ENCODE peak calls at places on chromosomes 6 and 20, in five cellular contexts. Q is fibroblast of lung, L is NCI-H226, R is T-helper 9 cell, C is NCI-H1092 treated with DMSO at 0.1 percent for 48 hours. N is an unnamed sample.

GRCh38 chr6:17167327-17167979 is 65.6 kb downstream of the STMND1 start:
- DNase-seq in Q (peak), L (peak), C (no peak), R (no peak), N (peak)

GRCh38 chr20:3925899-3926638 is 36.9 kb downstream of the PANK2 start:
- DNase-seq in L (no peak), Q (no peak), R (no peak), C (no peak), N (no peak)

GRCh38 chr20:23091741-23092408 is 5.8 kb upstream of the CD93 start:
- DNase-seq in C (no peak), L (no peak), Q (no peak), R (no peak), N (peak)

GRCh38 chr20:60630609-60631008 is 621.5 kb upstream of the CDH4 start:
- DNase-seq in Q (no peak), C (peak), R (no peak), L (no peak), N (no peak)

GRCh38 chr6:39488255-39488881 is 165.9 kb upstream of the KCNK16 start:
- DNase-seq in C (no peak), Q (no peak), R (no peak), L (no peak), N (no peak)

GRCh38 chr6:154602708-154603107 is 92.2 kb upstream of the CNKSR3 start:
- DNase-seq in L (peak), Q (peak), C (no peak), R (no peak), N (peak)

GRCh38 chr6:93323630-93324029 is 95.7 kb downstream of the EPHA7 start:
- DNase-seq in R (no peak), Q (no peak), C (no peak), L (no peak), N (no peak)

GRCh38 chr20:9498322-9498721 is 16.1 kb upstream of the LAMP5 start:
- DNase-seq in R (no peak), Q (peak), C (no peak), L (peak), N (no peak)

GRCh38 chr6:17178301-17178700 is 76.5 kb downstream of the STMND1 start:
- DNase-seq in Q (no peak), C (no peak), R (no peak), L (no peak), N (no peak)

GRCh38 chr20:34164569-34164968 is 52.5 kb upstream of the EIF2S2 start:
- DNase-seq in Q (no peak), R (no peak), C (no peak), L (no peak), N (no peak)

GRCh38 chr20:36307412-36308317 is 1.5 kb downstream of the DLGAP4 start:
- DNase-seq in L (no peak), R (no peak), Q (no peak), C (no peak), N (no peak)

GRCh38 chr6:7878401-7878964 is 32.1 kb downstream of the TXNDC5 start:
- DNase-seq in R (no peak), L (no peak), C (no peak), Q (no peak), N (no peak)

GRCh38 chr6:158015545-158015944 is 33.9 kb downstream of the SYNJ2 start:
- DNase-seq in C (no peak), R (no peak), Q (no peak), L (no peak), N (no peak)

GRCh38 chr6:108796875-108797274 is 51.3 kb upstream of the ARMC2 start:
- DNase-seq in Q (no peak), C (no peak), L (no peak), R (no peak), N (peak)

GRCh38 chr6:142485256-142485655 is 183.4 kb downstream of the ADGRG6 start:
- DNase-seq in Q (peak), L (peak), R (no peak), C (no peak), N (peak)

GRCh38 chr6:56914791-56915658 is 39.9 kb upstream of the BEND6 start:
- DNase-seq in L (no peak), R (no peak), Q (no peak), C (no peak), N (no peak)

GRCh38 chr6:28393912-28394662 is 5.5 kb downstream of the ZSCAN12 start:
- DNase-seq in R (no peak), C (no peak), L (no peak), Q (peak), N (peak)

GRCh38 chr6:11412011-11412424 is 125.5 kb upstream of the TMEM170B start:
- DNase-seq in C (no peak), R (no peak), L (no peak), Q (peak), N (peak)

N was measured in mesenchymal stem cell.